ENCODE peak calls at places on chromosomes 3 and 15, in seven cellular contexts. N is ovary, M is suprapubic skin, S is esophagus squamous epithelium, P is adrenal gland, I is HepG2, R is right lobe of liver. V is an unnamed sample.
A peak's percentile ranks its signal among the peaks of the same experiment; 100 is the strongest.

GRCh38 chr3:153096611-153097200 is 65.3 kb upstream of the RAP2B start:
- DNase-seq in N (no peak), I (no peak), S (no peak), R (no peak), P (no peak), M (no peak), V (no peak)

GRCh38 chr3:47014036-47014435 is 34.6 kb downstream of the NBEAL2 start:
- DNase-seq in S (no peak), P (no peak), R (no peak), I (no peak), N (no peak), M (no peak), V (no peak)

GRCh38 chr3:65927576-65927975 is 111.1 kb downstream of the MAGI1 start:
- DNase-seq in M (no peak), R (no peak), S (no peak), N (no peak), P (no peak), I (peak; percentile 46), V (no peak)

GRCh38 chr15:77634266-77634962 is 1.7 kb upstream of the LINGO1 start:
- DNase-seq in S (no peak), R (peak; percentile 60), N (peak; percentile 50), I (peak; percentile 46), M (no peak), P (peak; percentile 61), V (peak; percentile 72)

GRCh38 chr3:16290007-16290826 is 25.2 kb downstream of the OXNAD1 start:
- DNase-seq in M (no peak), R (no peak), S (no peak), N (no peak), I (peak; percentile 37), P (peak; percentile 45), V (peak; percentile 56)

GRCh38 chr3:111073186-111073585 is 1.6 kb downstream of the NECTIN3 start:
- DNase-seq in M (no peak), R (no peak), N (no peak), I (no peak), P (no peak), S (no peak), V (no peak)

GRCh38 chr3:61936344-61936937 is 375.1 kb downstream of the PTPRG start:
- DNase-seq in M (no peak), N (no peak), P (peak; percentile 28), R (no peak), S (no peak), I (peak; percentile 6), V (peak; percentile 3)

GRCh38 chr3:139537325-139537724 is 2.2 kb downstream of the RBP1 start:
- DNase-seq in P (peak; percentile 45), S (no peak), M (no peak), I (peak; percentile 49), R (no peak), N (no peak), V (no peak)

GRCh38 chr3:196431193-196432136 is 762 bp downstream of the UBXN7 start:
- DNase-seq in R (peak; percentile 30), P (peak; percentile 37), N (peak; percentile 69), I (peak; percentile 41), M (no peak), S (no peak), V (peak; percentile 70)
- TF ChIP-seq POLR2A in R (no peak), P (no peak), N (no peak), I (no peak), M (no peak), S (no peak), V (no peak)

GRCh38 chr3:131361464-131362421 is 19.8 kb upstream of the NUDT16 start:
- DNase-seq in M (peak; percentile 84), P (peak; percentile 82), S (peak; percentile 14), R (peak; percentile 96), I (no peak), N (peak; percentile 84), V (peak; percentile 91)
- TF ChIP-seq POLR2A in M (no peak), P (peak; percentile 44), S (peak; percentile 54), R (peak; percentile 89), I (no peak), N (no peak), V (peak; percentile 85)

GRCh38 chr15:93028111-93028631 is 60.8 kb downstream of the RGMA start:
- DNase-seq in N (peak; percentile 46), R (no peak), M (peak; percentile 74), I (no peak), S (no peak), P (no peak), V (no peak)

GRCh38 chr15:93029613-93030429 is 59.2 kb downstream of the RGMA start:
- DNase-seq in R (peak; percentile 45), P (peak; percentile 75), N (no peak), I (no peak), S (no peak), M (peak; percentile 74), V (no peak)

GRCh38 chr15:93027413-93027812 is 61.6 kb downstream of the RGMA start:
- DNase-seq in M (peak; percentile 68), R (no peak), S (no peak), P (no peak), N (peak; percentile 35), I (no peak), V (no peak)

GRCh38 chr15:93030430-93031102 is 58.4 kb downstream of the RGMA start:
- DNase-seq in I (peak; percentile 50), P (peak; percentile 73), N (peak; percentile 83), R (peak; percentile 61), S (no peak), M (peak; percentile 91), V (peak; percentile 75)

DNA sequence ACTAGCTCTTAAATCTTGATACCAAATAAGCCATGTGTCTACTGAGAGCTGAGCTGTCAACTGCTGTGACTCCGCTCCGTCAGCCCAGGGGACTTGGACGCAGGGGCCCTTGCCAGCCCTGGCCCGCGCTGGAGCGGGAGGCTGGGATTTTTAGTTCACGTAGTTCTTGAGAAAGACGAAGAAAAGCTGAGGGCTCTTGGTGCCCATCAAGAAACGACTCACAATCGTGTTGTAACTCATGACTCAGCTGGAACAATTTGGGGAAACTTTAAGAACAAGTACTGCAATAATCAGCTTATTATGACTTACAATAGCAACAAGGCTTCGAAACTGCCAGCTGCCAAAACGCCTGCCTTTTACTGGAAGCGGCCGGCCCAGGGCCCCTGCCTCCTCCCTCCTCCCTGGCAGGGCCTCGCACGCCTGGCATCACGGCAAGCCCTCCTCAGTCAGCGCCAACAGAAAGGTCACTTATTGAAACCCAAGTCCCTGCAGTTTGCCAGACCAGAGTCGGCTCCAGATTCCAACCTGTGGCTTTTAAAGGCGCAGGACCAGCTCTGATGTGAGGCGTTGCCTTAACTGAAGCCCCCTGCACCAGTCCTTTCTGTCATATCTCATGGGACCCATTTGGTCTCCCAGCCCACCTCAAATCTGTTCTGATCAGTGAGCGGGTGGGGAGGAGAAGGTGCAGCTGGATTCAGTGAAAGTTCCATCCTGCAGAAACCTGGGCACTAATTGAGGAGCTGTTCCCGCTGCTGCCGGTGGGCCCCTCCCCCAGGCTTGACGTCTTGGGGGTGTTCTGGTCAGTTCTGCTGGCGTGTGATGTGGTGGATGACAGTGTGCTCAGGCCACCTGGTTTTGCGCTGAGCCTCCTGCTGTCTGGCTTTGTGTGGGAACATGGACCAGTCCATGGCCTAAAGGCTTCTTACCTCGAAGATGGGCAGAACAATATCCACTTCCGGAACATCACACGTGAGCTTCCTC is 60.1 kb downstream of the RGMA start:
- DNase-seq in S (no peak), R (peak; percentile 84), M (peak; percentile 94), P (peak; percentile 95), N (peak; percentile 83), I (no peak), V (peak; percentile 21)
- TF ChIP-seq POLR2A in S (no peak), R (no peak), M (no peak), P (no peak), N (no peak), I (peak; percentile 9), V (no peak)

DNA sequence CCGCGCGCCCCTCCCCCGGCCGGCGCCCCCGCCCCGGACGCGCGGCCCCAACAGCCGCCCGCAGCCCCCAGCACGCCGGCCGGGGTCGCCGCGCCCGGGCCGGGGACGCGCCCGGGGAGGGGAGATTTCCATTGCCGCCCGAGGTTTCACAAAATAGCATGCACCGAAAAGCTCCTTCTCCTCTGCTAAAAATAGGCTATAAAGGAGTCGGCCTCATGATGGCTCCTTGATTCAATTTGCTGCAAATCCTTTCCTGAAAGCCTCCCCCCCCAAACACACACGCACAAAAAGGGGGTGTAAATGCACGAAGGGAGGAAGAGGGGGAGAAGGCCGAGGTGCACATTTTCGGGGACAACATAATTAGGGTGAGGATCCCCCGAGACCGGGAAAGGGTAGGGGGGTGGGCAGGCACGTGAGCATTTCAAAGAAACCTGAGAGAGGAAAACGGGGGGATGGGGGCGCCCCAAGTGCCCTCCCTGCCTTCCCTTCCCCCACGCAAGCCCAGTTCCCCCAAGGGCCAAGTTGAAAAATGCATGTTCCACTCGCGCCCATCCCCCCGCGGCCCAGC is 725 bp downstream of the TBL1XR1 start:
- DNase-seq in P (peak; percentile 46), R (peak; percentile 40), N (peak; percentile 50), M (no peak), I (no peak), S (peak; percentile 15), V (peak; percentile 82)
- TF ChIP-seq POLR2A in P (no peak), R (no peak), N (no peak), M (no peak), I (no peak), S (no peak), V (peak; percentile 1)

GRCh38 chr15:68797157-68797556 is 23.5 kb downstream of the ANP32A start:
- DNase-seq in P (no peak), R (no peak), S (no peak), I (no peak), N (no peak), M (no peak), V (no peak)
- TF ChIP-seq POLR2A in P (no peak), R (no peak), S (no peak), I (no peak), N (no peak), M (no peak), V (no peak)

GRCh38 chr3:126130081-126130855 is 46.3 kb upstream of the SLC41A3 start:
- DNase-seq in P (peak; percentile 11), M (peak; percentile 64), I (no peak), R (peak; percentile 25), N (peak; percentile 29), S (no peak), V (no peak)

GRCh38 chr3:126127904-126128303 is 44.0 kb upstream of the SLC41A3 start:
- DNase-seq in S (no peak), N (peak; percentile 23), I (no peak), R (peak; percentile 9), P (no peak), M (peak; percentile 60), V (no peak)

GRCh38 chr3:126128504-126129407 is 44.8 kb upstream of the SLC41A3 start:
- DNase-seq in M (peak; percentile 74), I (no peak), S (no peak), P (peak; percentile 5), N (no peak), R (peak; percentile 11), V (no peak)

GRCh38 chr3:126130981-126131750 is 47.2 kb upstream of the SLC41A3 start:
- DNase-seq in I (no peak), M (peak; percentile 68), S (no peak), N (peak; percentile 23), P (peak; percentile 7), R (peak; percentile 15), V (no peak)

GRCh38 chr3:126129408-126129891 is 45.5 kb upstream of the SLC41A3 start:
- DNase-seq in P (peak; percentile 91), I (no peak), N (peak; percentile 42), S (no peak), M (peak; percentile 80), R (peak; percentile 82), V (no peak)
- TF ChIP-seq POLR2A in P (no peak), I (no peak), N (no peak), S (no peak), M (no peak), R (no peak), V (no peak)

GRCh38 chr15:78937132-78937739 is 7.6 kb downstream of the CTSH start:
- DNase-seq in S (no peak), P (no peak), I (no peak), N (peak; percentile 74), R (no peak), M (no peak), V (no peak)
- TF ChIP-seq POLR2A in S (no peak), P (no peak), I (no peak), N (no peak), R (no peak), M (no peak), V (no peak)